ENCODE peak calls at places on chromosomes 4 and X, in eight cellular contexts. One of them, this sample, is unnamed.
A peak's percentile ranks its signal among the peaks of the same experiment; 100 is the strongest.

GRCh38 chrX:24294619-24295018 is 19.2 kb downstream of the SUPT20HL2 start:
- DNase-seq in stimulated activated CD8-positive, alpha-beta memory T cell treated with anti-CD3 and anti-CD28 coated beads, Interleukin-2, amount 100 ng/mL, for 48 hours: no peak
- DNase-seq in astrocyte of the spinal cord: no peak
- DNase-seq in effector CD4-positive, alpha-beta T cell: no peak
- DNase-seq in iris pigment epithelial cell: peak; percentile 29
- DNase-seq in HTR-8/SVneo: no peak
- DNase-seq in activated T-helper 1 cell treated with anti-CD3 and anti-CD28 coated beads, Interleukin-12 subunit alpha, Interleukin-12 subunit beta, Interleukin-2, Interleukin-4 antibody, amounts not matched to agents 30 ng/mL and 10 ng/mL and 1 ng/mL, durations not matched to agents 14 hours and 24 hours and 36 hours: peak; percentile 2
- DNase-seq in body of pancreas: peak; percentile 13
- DNase-seq in this sample: no peak

GRCh38 chr4:76011700-76012387 is 4.5 kb upstream of the CXCL9 start:
- DNase-seq in stimulated activated CD8-positive, alpha-beta memory T cell treated with anti-CD3 and anti-CD28 coated beads, Interleukin-2, amount 100 ng/mL, for 48 hours: no peak
- DNase-seq in astrocyte of the spinal cord: peak; percentile 71
- DNase-seq in effector CD4-positive, alpha-beta T cell: no peak
- DNase-seq in iris pigment epithelial cell: peak; percentile 77
- DNase-seq in HTR-8/SVneo: no peak
- DNase-seq in activated T-helper 1 cell treated with anti-CD3 and anti-CD28 coated beads, Interleukin-12 subunit alpha, Interleukin-12 subunit beta, Interleukin-2, Interleukin-4 antibody, amounts not matched to agents 30 ng/mL and 10 ng/mL and 1 ng/mL, durations not matched to agents 14 hours and 24 hours and 36 hours: no peak
- DNase-seq in body of pancreas: no peak
- DNase-seq in this sample: no peak

GRCh38 chr4:175339100-175339707 is 421.0 kb downstream of the ADAM29 start:
- DNase-seq in stimulated activated CD8-positive, alpha-beta memory T cell treated with anti-CD3 and anti-CD28 coated beads, Interleukin-2, amount 100 ng/mL, for 48 hours: no peak
- DNase-seq in astrocyte of the spinal cord: peak; percentile 67
- DNase-seq in effector CD4-positive, alpha-beta T cell: no peak
- DNase-seq in iris pigment epithelial cell: peak; percentile 93
- DNase-seq in HTR-8/SVneo: no peak
- DNase-seq in activated T-helper 1 cell treated with anti-CD3 and anti-CD28 coated beads, Interleukin-12 subunit alpha, Interleukin-12 subunit beta, Interleukin-2, Interleukin-4 antibody, amounts not matched to agents 30 ng/mL and 10 ng/mL and 1 ng/mL, durations not matched to agents 14 hours and 24 hours and 36 hours: no peak
- DNase-seq in body of pancreas: no peak
- DNase-seq in this sample: no peak

GRCh38 chrX:15797707-15798106 is 7.4 kb downstream of the ZRSR2 start:
- DNase-seq in stimulated activated CD8-positive, alpha-beta memory T cell treated with anti-CD3 and anti-CD28 coated beads, Interleukin-2, amount 100 ng/mL, for 48 hours: no peak
- DNase-seq in astrocyte of the spinal cord: no peak
- DNase-seq in effector CD4-positive, alpha-beta T cell: no peak
- DNase-seq in iris pigment epithelial cell: no peak
- DNase-seq in HTR-8/SVneo: no peak
- DNase-seq in activated T-helper 1 cell treated with anti-CD3 and anti-CD28 coated beads, Interleukin-12 subunit alpha, Interleukin-12 subunit beta, Interleukin-2, Interleukin-4 antibody, amounts not matched to agents 30 ng/mL and 10 ng/mL and 1 ng/mL, durations not matched to agents 14 hours and 24 hours and 36 hours: no peak
- DNase-seq in body of pancreas: no peak
- DNase-seq in this sample: no peak

GRCh38 chr4:145679991-145680455 is at the start of gene C4orf51:
- DNase-seq in stimulated activated CD8-positive, alpha-beta memory T cell treated with anti-CD3 and anti-CD28 coated beads, Interleukin-2, amount 100 ng/mL, for 48 hours: no peak
- DNase-seq in astrocyte of the spinal cord: peak; percentile 73
- DNase-seq in effector CD4-positive, alpha-beta T cell: no peak
- DNase-seq in iris pigment epithelial cell: peak; percentile 86
- DNase-seq in HTR-8/SVneo: no peak
- DNase-seq in activated T-helper 1 cell treated with anti-CD3 and anti-CD28 coated beads, Interleukin-12 subunit alpha, Interleukin-12 subunit beta, Interleukin-2, Interleukin-4 antibody, amounts not matched to agents 30 ng/mL and 10 ng/mL and 1 ng/mL, durations not matched to agents 14 hours and 24 hours and 36 hours: no peak
- DNase-seq in body of pancreas: peak; percentile 19
- DNase-seq in this sample: no peak

GRCh38 chrX:13463608-13464007 is 105.8 kb upstream of the EGFL6 start:
- DNase-seq in stimulated activated CD8-positive, alpha-beta memory T cell treated with anti-CD3 and anti-CD28 coated beads, Interleukin-2, amount 100 ng/mL, for 48 hours: no peak
- DNase-seq in astrocyte of the spinal cord: peak; percentile 80
- DNase-seq in effector CD4-positive, alpha-beta T cell: no peak
- DNase-seq in iris pigment epithelial cell: peak; percentile 95
- DNase-seq in HTR-8/SVneo: peak; percentile 74
- DNase-seq in activated T-helper 1 cell treated with anti-CD3 and anti-CD28 coated beads, Interleukin-12 subunit alpha, Interleukin-12 subunit beta, Interleukin-2, Interleukin-4 antibody, amounts not matched to agents 30 ng/mL and 10 ng/mL and 1 ng/mL, durations not matched to agents 14 hours and 24 hours and 36 hours: no peak
- DNase-seq in body of pancreas: no peak
- DNase-seq in this sample: peak; percentile 49

GRCh38 chr4:85610450-85610849 is 135.5 kb downstream of the ARHGAP24 start:
- DNase-seq in stimulated activated CD8-positive, alpha-beta memory T cell treated with anti-CD3 and anti-CD28 coated beads, Interleukin-2, amount 100 ng/mL, for 48 hours: no peak
- DNase-seq in astrocyte of the spinal cord: no peak
- DNase-seq in effector CD4-positive, alpha-beta T cell: no peak
- DNase-seq in iris pigment epithelial cell: no peak
- DNase-seq in HTR-8/SVneo: no peak
- DNase-seq in activated T-helper 1 cell treated with anti-CD3 and anti-CD28 coated beads, Interleukin-12 subunit alpha, Interleukin-12 subunit beta, Interleukin-2, Interleukin-4 antibody, amounts not matched to agents 30 ng/mL and 10 ng/mL and 1 ng/mL, durations not matched to agents 14 hours and 24 hours and 36 hours: no peak
- DNase-seq in body of pancreas: no peak
- DNase-seq in this sample: no peak

GRCh38 chr4:19329077-19329476 is 922.6 kb upstream of the SLIT2 start:
- DNase-seq in stimulated activated CD8-positive, alpha-beta memory T cell treated with anti-CD3 and anti-CD28 coated beads, Interleukin-2, amount 100 ng/mL, for 48 hours: no peak
- DNase-seq in astrocyte of the spinal cord: no peak
- DNase-seq in effector CD4-positive, alpha-beta T cell: no peak
- DNase-seq in iris pigment epithelial cell: no peak
- DNase-seq in HTR-8/SVneo: no peak
- DNase-seq in activated T-helper 1 cell treated with anti-CD3 and anti-CD28 coated beads, Interleukin-12 subunit alpha, Interleukin-12 subunit beta, Interleukin-2, Interleukin-4 antibody, amounts not matched to agents 30 ng/mL and 10 ng/mL and 1 ng/mL, durations not matched to agents 14 hours and 24 hours and 36 hours: no peak
- DNase-seq in body of pancreas: no peak
- DNase-seq in this sample: no peak

GRCh38 chr4:145083891-145084640 is 13.9 kb downstream of the ANAPC10 start:
- DNase-seq in stimulated activated CD8-positive, alpha-beta memory T cell treated with anti-CD3 and anti-CD28 coated beads, Interleukin-2, amount 100 ng/mL, for 48 hours: no peak
- DNase-seq in astrocyte of the spinal cord: peak; percentile 64
- DNase-seq in effector CD4-positive, alpha-beta T cell: no peak
- DNase-seq in iris pigment epithelial cell: peak; percentile 74
- DNase-seq in HTR-8/SVneo: no peak
- DNase-seq in activated T-helper 1 cell treated with anti-CD3 and anti-CD28 coated beads, Interleukin-12 subunit alpha, Interleukin-12 subunit beta, Interleukin-2, Interleukin-4 antibody, amounts not matched to agents 30 ng/mL and 10 ng/mL and 1 ng/mL, durations not matched to agents 14 hours and 24 hours and 36 hours: no peak
- DNase-seq in body of pancreas: no peak
- DNase-seq in this sample: no peak

GRCh38 chr4:188975271-188975670 is 836.0 kb downstream of the TRIML1 start:
- DNase-seq in stimulated activated CD8-positive, alpha-beta memory T cell treated with anti-CD3 and anti-CD28 coated beads, Interleukin-2, amount 100 ng/mL, for 48 hours: no peak
- DNase-seq in astrocyte of the spinal cord: no peak
- DNase-seq in effector CD4-positive, alpha-beta T cell: no peak
- DNase-seq in iris pigment epithelial cell: no peak
- DNase-seq in HTR-8/SVneo: no peak
- DNase-seq in activated T-helper 1 cell treated with anti-CD3 and anti-CD28 coated beads, Interleukin-12 subunit alpha, Interleukin-12 subunit beta, Interleukin-2, Interleukin-4 antibody, amounts not matched to agents 30 ng/mL and 10 ng/mL and 1 ng/mL, durations not matched to agents 14 hours and 24 hours and 36 hours: no peak
- DNase-seq in body of pancreas: no peak
- DNase-seq in this sample: no peak

GRCh38 chrX:45628041-45628440 is 427.4 kb upstream of the DIPK2B start:
- DNase-seq in stimulated activated CD8-positive, alpha-beta memory T cell treated with anti-CD3 and anti-CD28 coated beads, Interleukin-2, amount 100 ng/mL, for 48 hours: no peak
- DNase-seq in astrocyte of the spinal cord: no peak
- DNase-seq in effector CD4-positive, alpha-beta T cell: no peak
- DNase-seq in iris pigment epithelial cell: peak; percentile 28
- DNase-seq in HTR-8/SVneo: no peak
- DNase-seq in activated T-helper 1 cell treated with anti-CD3 and anti-CD28 coated beads, Interleukin-12 subunit alpha, Interleukin-12 subunit beta, Interleukin-2, Interleukin-4 antibody, amounts not matched to agents 30 ng/mL and 10 ng/mL and 1 ng/mL, durations not matched to agents 14 hours and 24 hours and 36 hours: no peak
- DNase-seq in body of pancreas: no peak
- DNase-seq in this sample: no peak

GRCh38 chrX:136954930-136955329 is 74.4 kb upstream of the RBMX start:
- DNase-seq in stimulated activated CD8-positive, alpha-beta memory T cell treated with anti-CD3 and anti-CD28 coated beads, Interleukin-2, amount 100 ng/mL, for 48 hours: no peak
- DNase-seq in astrocyte of the spinal cord: peak; percentile 44
- DNase-seq in effector CD4-positive, alpha-beta T cell: no peak
- DNase-seq in iris pigment epithelial cell: peak; percentile 44
- DNase-seq in HTR-8/SVneo: peak; percentile 1
- DNase-seq in activated T-helper 1 cell treated with anti-CD3 and anti-CD28 coated beads, Interleukin-12 subunit alpha, Interleukin-12 subunit beta, Interleukin-2, Interleukin-4 antibody, amounts not matched to agents 30 ng/mL and 10 ng/mL and 1 ng/mL, durations not matched to agents 14 hours and 24 hours and 36 hours: no peak
- DNase-seq in body of pancreas: no peak
- DNase-seq in this sample: no peak

GRCh38 chr4:26757751-26758150 is 102.9 kb upstream of the STIM2 start:
- DNase-seq in stimulated activated CD8-positive, alpha-beta memory T cell treated with anti-CD3 and anti-CD28 coated beads, Interleukin-2, amount 100 ng/mL, for 48 hours: no peak
- DNase-seq in astrocyte of the spinal cord: no peak
- DNase-seq in effector CD4-positive, alpha-beta T cell: no peak
- DNase-seq in iris pigment epithelial cell: no peak
- DNase-seq in HTR-8/SVneo: no peak
- DNase-seq in activated T-helper 1 cell treated with anti-CD3 and anti-CD28 coated beads, Interleukin-12 subunit alpha, Interleukin-12 subunit beta, Interleukin-2, Interleukin-4 antibody, amounts not matched to agents 30 ng/mL and 10 ng/mL and 1 ng/mL, durations not matched to agents 14 hours and 24 hours and 36 hours: no peak
- DNase-seq in body of pancreas: no peak
- DNase-seq in this sample: no peak

GRCh38 chr4:145820407-145820806 is 118.2 kb downstream of the ZNF827 start:
- DNase-seq in stimulated activated CD8-positive, alpha-beta memory T cell treated with anti-CD3 and anti-CD28 coated beads, Interleukin-2, amount 100 ng/mL, for 48 hours: no peak
- DNase-seq in astrocyte of the spinal cord: no peak
- DNase-seq in effector CD4-positive, alpha-beta T cell: no peak
- DNase-seq in iris pigment epithelial cell: no peak
- DNase-seq in HTR-8/SVneo: no peak
- DNase-seq in activated T-helper 1 cell treated with anti-CD3 and anti-CD28 coated beads, Interleukin-12 subunit alpha, Interleukin-12 subunit beta, Interleukin-2, Interleukin-4 antibody, amounts not matched to agents 30 ng/mL and 10 ng/mL and 1 ng/mL, durations not matched to agents 14 hours and 24 hours and 36 hours: no peak
- DNase-seq in body of pancreas: no peak
- DNase-seq in this sample: no peak